ENCODE peak calls at places on chromosomes 5 and 9, in five cellular contexts. Z, O, U, L and C are unnamed samples.

GRCh38 chr5:162230348-162230747 is 162.8 kb downstream of the GABRG2 start:
- ATAC-seq in U (no peak), Z (no peak), L (no peak), O (no peak), C (no peak)

GRCh38 chr9:130932220-130933069 is 6.6 kb downstream of the FIBCD1 start:
- ATAC-seq in O (peak; percentile 59), Z (peak; percentile 33), L (peak; percentile 49), U (peak; percentile 97), C (peak; percentile 89)

GRCh38 chr9:78103971-78104433 is 72.4 kb upstream of the GNAQ start:
- ATAC-seq in U (peak; percentile 41), Z (no peak), O (no peak), L (no peak), C (peak; percentile 46)

GRCh38 chr5:74767579-74767913 is 497 bp downstream of the NSA2 start:
- ATAC-seq in O (peak; percentile 70), U (peak; percentile 23), Z (peak; percentile 39), L (peak; percentile 52), C (peak; percentile 24)

GRCh38 chr9:106888992-106889631 is 26.1 kb downstream of the ZNF462 start:
- ATAC-seq in U (no peak), L (no peak), Z (no peak), O (no peak), C (no peak)

GRCh38 chr9:36146666-36147065 is 10.1 kb downstream of the GLIPR2 start:
- ATAC-seq in U (no peak), Z (no peak), O (no peak), L (no peak), C (no peak)

GRCh38 chr5:67244345-67244793 is 47.8 kb upstream of the CD180 start:
- ATAC-seq in Z (no peak), O (no peak), U (peak; percentile 71), L (peak; percentile 52), C (peak; percentile 42)

GRCh38 chr9:133509179-133510083 is 15.3 kb downstream of the MYMK start:
- ATAC-seq in Z (peak; percentile 44), U (peak; percentile 9), O (no peak), L (no peak), C (no peak)

GRCh38 chr5:134098690-134099089 is 15.8 kb upstream of the TCF7 start:
- ATAC-seq in O (no peak), Z (no peak), L (peak; percentile 74), U (no peak), C (no peak)

GRCh38 chr5:135458921-135459331 is 6.8 kb upstream of the TIFAB start:
- ATAC-seq in U (no peak), Z (no peak), L (no peak), O (no peak), C (no peak)

GRCh38 chr9:68793605-68794343 is 88.7 kb downstream of the PIP5K1B start:
- ATAC-seq in Z (no peak), O (peak; percentile 81), U (no peak), L (no peak), C (no peak)

DNA sequence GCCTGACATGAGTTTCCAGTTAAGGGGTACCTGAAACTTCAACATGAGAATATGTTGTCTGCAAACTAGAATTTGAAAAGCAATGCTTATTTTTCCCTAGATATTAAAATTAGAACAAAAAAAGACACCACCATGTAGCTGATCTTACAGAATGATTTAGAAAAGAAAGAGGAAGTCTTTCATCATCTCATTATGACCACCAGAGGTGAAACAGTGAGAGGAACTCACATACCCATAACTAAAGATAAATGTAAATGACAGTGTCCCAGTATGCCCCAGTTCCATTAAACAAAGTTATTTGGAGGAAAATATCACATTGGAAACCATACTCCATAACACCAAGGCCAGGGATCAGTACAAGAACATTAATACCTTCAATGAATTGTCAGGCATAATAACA is 6.9 kb downstream of the TAF7 start:
- ATAC-seq in Z (no peak), L (no peak), O (peak; percentile 45), U (no peak), C (no peak)
- H3K9me3 ChIP-seq in Z (peaks cover 72% of the 10 kb centered on the region), L (peaks cover 41% of the 10 kb centered on the region), O (peaks cover 6% of the 10 kb centered on the region), U (peaks cover 99% of the 10 kb centered on the region), C (peaks cover 4% of the 10 kb centered on the region)

DNA sequence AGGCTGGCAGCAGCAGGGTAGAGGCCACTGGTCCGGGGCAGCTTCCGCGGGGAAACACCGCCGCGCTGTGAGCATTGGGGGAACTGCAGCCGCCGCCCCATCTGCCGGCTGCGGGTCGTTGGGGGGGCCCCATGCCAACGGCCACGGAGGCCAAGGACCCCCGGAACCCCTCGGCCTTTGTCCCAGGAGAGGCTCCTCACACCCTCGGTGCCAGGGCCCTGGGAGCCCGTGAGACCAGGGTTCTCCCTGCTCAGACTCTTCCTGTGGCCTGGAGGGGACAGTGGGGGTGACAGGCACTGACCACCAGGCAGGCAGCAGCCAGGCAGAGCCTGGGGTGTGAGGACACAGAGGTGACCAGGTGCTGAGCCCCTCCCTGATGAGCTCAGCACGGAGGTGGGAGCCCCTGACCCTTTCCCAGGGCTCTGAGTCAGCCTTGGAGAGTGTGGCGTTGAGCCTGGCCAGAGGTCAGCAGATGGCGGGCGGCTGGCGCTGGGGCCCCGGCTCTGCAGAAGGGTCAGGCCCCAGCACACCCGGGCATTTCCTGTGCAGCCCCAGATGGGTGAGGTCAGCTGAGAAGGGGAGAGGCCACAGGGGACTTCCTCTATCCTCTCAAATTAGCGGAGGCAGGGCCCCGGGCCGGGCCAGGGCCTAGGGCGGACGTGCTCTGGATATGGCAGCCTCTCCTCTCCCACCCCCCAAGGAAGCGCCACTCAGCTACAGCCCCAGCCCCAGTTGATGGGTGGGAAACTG is 17.9 kb upstream of the EGFL7 start:
- ATAC-seq in Z (peak; percentile 83), L (peak; percentile 71), O (peak; percentile 75), U (peak; percentile 69), C (peak; percentile 77)
- H3K4me3 ChIP-seq in Z (peak overlapping the region; percentile 32), L (peak overlapping the region; percentile 67), O (peak overlapping the region; percentile 41), U (peak overlapping the region; percentile 57), C (peak overlapping the region; percentile 35)

GRCh38 chr5:179862891-179863290 is 4.3 kb upstream of the MRNIP start:
- ATAC-seq in Z (no peak), L (no peak), U (no peak), O (no peak), C (no peak)

GRCh38 chr5:179862296-179862695 is 3.7 kb upstream of the MRNIP start:
- ATAC-seq in O (no peak), L (no peak), Z (no peak), U (no peak), C (no peak)

GRCh38 chr5:179865471-179866240 is 7.0 kb upstream of the MRNIP start:
- ATAC-seq in U (no peak), L (no peak), O (no peak), Z (no peak), C (no peak)

GRCh38 chr5:179864686-179865085 is 6.1 kb upstream of the MRNIP start:
- ATAC-seq in U (no peak), Z (no peak), O (no peak), L (no peak), C (no peak)

GRCh38 chr5:179863449-179864085 is 5.0 kb upstream of the MRNIP start:
- ATAC-seq in L (no peak), Z (no peak), U (no peak), O (no peak), C (no peak)
- TF ChIP-seq POLR2A in L (no peak), Z (no peak), U (no peak), O (no peak), C (no peak)

GRCh38 chr5:82278711-82279370 is 687 bp upstream of the RPS23 start:
- ATAC-seq in L (no peak), O (peak; percentile 3), Z (no peak), U (no peak), C (no peak)
- H3K9me3 ChIP-seq in L (no peaks in the 10 kb centered on the region), O (no peaks in the 10 kb centered on the region), Z (no peaks in the 10 kb centered on the region), U (no peaks in the 10 kb centered on the region), C (no peaks in the 10 kb centered on the region)

GRCh38 chr5:131709043-131709442 is 74.0 kb upstream of the RAPGEF6 start:
- ATAC-seq in L (no peak), U (peak; percentile 58), O (no peak), Z (no peak), C (no peak)
- H3K4me3 ChIP-seq in L (no peak overlapping the region), U (no peak overlapping the region), O (no peak overlapping the region), Z (no peak overlapping the region), C (no peak overlapping the region)

GRCh38 chr9:121118266-121118665 is 43.5 kb downstream of the CNTRL start:
- ATAC-seq in L (no peak), U (no peak), O (no peak), Z (no peak), C (no peak)

GRCh38 chr9:121122450-121123032 is 47.8 kb downstream of the CNTRL start:
- ATAC-seq in O (peak; percentile 10), Z (no peak), L (no peak), U (no peak), C (no peak)

GRCh38 chr9:121120386-121120785 is 45.6 kb downstream of the CNTRL start:
- ATAC-seq in U (no peak), Z (no peak), L (no peak), O (no peak), C (no peak)

GRCh38 chr9:121123816-121124536 is 49.2 kb downstream of the CNTRL start:
- ATAC-seq in O (no peak), L (no peak), Z (no peak), U (no peak), C (no peak)

DNA sequence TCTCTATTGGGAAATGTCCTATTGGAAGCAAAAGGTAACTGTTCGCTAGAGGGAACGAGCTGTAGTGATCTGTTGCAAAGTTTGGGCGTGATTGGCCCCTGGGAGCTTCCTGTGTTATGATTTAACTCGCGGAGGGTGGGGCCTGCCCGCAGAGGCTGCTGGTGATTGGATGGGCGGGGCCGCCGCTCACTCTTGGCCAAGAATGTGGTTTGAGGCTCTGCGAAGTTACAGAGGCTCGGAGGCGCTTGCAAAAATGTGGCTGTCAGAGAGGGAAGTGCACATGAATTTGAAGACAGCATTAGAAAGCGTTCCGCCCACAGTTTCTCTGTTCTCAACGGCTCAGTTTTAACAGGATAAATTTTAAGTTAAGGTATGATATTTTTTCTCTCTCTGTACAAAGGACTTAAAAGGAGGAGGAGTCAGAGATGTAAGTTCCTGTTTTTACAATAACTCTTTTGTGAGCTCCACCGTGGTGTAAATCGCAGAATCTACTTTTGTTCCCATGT is 46.9 kb downstream of the CNTRL start:
- ATAC-seq in O (peak; percentile 100), L (peak; percentile 100), Z (peak; percentile 100), U (peak; percentile 100), C (peak; percentile 100)
- TF ChIP-seq POLR2A in O (peak; percentile 75), L (peak; percentile 56), Z (peak; percentile 25), U (peak; percentile 65), C (no peak)

DNA sequence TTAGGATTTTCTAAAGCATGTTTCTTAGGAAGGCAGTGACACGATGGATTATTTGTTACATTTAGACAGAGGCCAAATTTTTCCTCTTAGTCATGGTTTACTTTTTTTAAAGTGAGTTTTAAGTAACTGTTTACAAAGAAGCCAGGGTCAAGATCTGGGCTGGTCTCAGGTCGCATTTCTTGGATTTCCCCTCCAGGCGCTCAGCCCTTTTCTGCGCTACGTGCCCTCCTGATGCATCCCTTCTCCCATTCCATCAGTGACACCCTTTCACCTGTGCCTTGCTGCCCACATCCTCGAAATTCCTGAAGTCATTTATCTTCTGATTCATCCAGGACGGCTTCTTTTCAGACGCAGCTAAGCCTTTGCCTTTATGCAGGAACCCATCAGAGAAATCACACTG is 330.3 kb downstream of the IRX1 start:
- ATAC-seq in U (no peak), Z (no peak), O (no peak), L (no peak), C (no peak)
- H3K9me3 ChIP-seq in U (no peaks in the 10 kb centered on the region), Z (no peaks in the 10 kb centered on the region), O (no peaks in the 10 kb centered on the region), L (peaks cover 91% of the 10 kb centered on the region), C (no peaks in the 10 kb centered on the region)

GRCh38 chr5:93584531-93585053 is 1.6 kb downstream of the NR2F1 start:
- ATAC-seq in U (no peak), Z (peak; percentile 6), O (no peak), L (no peak), C (no peak)
- H3K4me3 ChIP-seq in U (peak overlapping the region; percentile 69), Z (peak overlapping the region; percentile 78), O (peak overlapping the region; percentile 8), L (peak overlapping the region; percentile 96), C (peak overlapping the region; percentile 74)